ENCODE peak calls at places on chromosomes 16 and 17, in nine cellular contexts. One of them, this sample, is unnamed.

GRCh38 chr16:241866-242265 is 7.2 kb downstream of the FAM234A start:
- DNase-seq in endodermal cell: no peak
- DNase-seq in GM12878: no peak
- DNase-seq in cardiac muscle cell: no peak
- DNase-seq in upper lobe of right lung: no peak
- DNase-seq in right lobe of liver: no peak
- DNase-seq in left ventricle myocardium inferior: no peak
- DNase-seq in ovary: no peak
- DNase-seq in heart left ventricle: no peak
- DNase-seq in this sample: no peak

GRCh38 chr16:19400709-19401108 is 17.0 kb upstream of the TMC5 start:
- DNase-seq in upper lobe of right lung: no peak
- DNase-seq in heart left ventricle: no peak
- DNase-seq in right lobe of liver: no peak
- DNase-seq in cardiac muscle cell: no peak
- DNase-seq in ovary: no peak
- DNase-seq in left ventricle myocardium inferior: no peak
- DNase-seq in endodermal cell: peak; percentile 64
- DNase-seq in GM12878: no peak
- DNase-seq in this sample: no peak

GRCh38 chr17:969767-970387 is 9.7 kb downstream of the NXN start:
- DNase-seq in left ventricle myocardium inferior: no peak
- DNase-seq in ovary: no peak
- DNase-seq in heart left ventricle: no peak
- DNase-seq in upper lobe of right lung: no peak
- DNase-seq in GM12878: no peak
- DNase-seq in endodermal cell: peak; percentile 55
- DNase-seq in right lobe of liver: no peak
- DNase-seq in cardiac muscle cell: no peak
- DNase-seq in this sample: no peak

GRCh38 chr16:87747626-87748025 is 18.2 kb downstream of the KLHDC4 start:
- DNase-seq in cardiac muscle cell: no peak
- DNase-seq in endodermal cell: peak; percentile 70
- DNase-seq in left ventricle myocardium inferior: no peak
- DNase-seq in ovary: no peak
- DNase-seq in GM12878: no peak
- DNase-seq in heart left ventricle: no peak
- DNase-seq in right lobe of liver: no peak
- DNase-seq in upper lobe of right lung: no peak
- DNase-seq in this sample: no peak

GRCh38 chr16:52404546-52404945 is 142.4 kb downstream of the TOX3 start:
- DNase-seq in right lobe of liver: no peak
- DNase-seq in GM12878: no peak
- DNase-seq in endodermal cell: no peak
- DNase-seq in left ventricle myocardium inferior: no peak
- DNase-seq in upper lobe of right lung: no peak
- DNase-seq in ovary: no peak
- DNase-seq in cardiac muscle cell: peak; percentile 42
- DNase-seq in heart left ventricle: no peak
- DNase-seq in this sample: no peak

GRCh38 chr16:17396762-17397498 is 73.8 kb downstream of the XYLT1 start:
- DNase-seq in left ventricle myocardium inferior: no peak
- DNase-seq in heart left ventricle: no peak
- DNase-seq in ovary: peak; percentile 50
- DNase-seq in right lobe of liver: no peak
- DNase-seq in upper lobe of right lung: no peak
- DNase-seq in endodermal cell: no peak
- DNase-seq in GM12878: no peak
- DNase-seq in cardiac muscle cell: peak; percentile 89
- DNase-seq in this sample: peak; percentile 71

GRCh38 chr16:70475054-70475871 is 20.9 kb downstream of the FCSK start:
- DNase-seq in cardiac muscle cell: no peak
- DNase-seq in ovary: no peak
- DNase-seq in heart left ventricle: no peak
- DNase-seq in right lobe of liver: no peak
- DNase-seq in endodermal cell: peak; percentile 53
- DNase-seq in GM12878: no peak
- DNase-seq in left ventricle myocardium inferior: no peak
- DNase-seq in upper lobe of right lung: no peak
- DNase-seq in this sample: no peak

GRCh38 chr17:44241104-44241503 is 21.6 kb upstream of the UBTF start:
- DNase-seq in endodermal cell: no peak
- DNase-seq in heart left ventricle: no peak
- DNase-seq in GM12878: no peak
- DNase-seq in upper lobe of right lung: no peak
- DNase-seq in right lobe of liver: no peak
- DNase-seq in cardiac muscle cell: no peak
- DNase-seq in left ventricle myocardium inferior: no peak
- DNase-seq in ovary: no peak
- DNase-seq in this sample: no peak

GRCh38 chr16:51355871-51356270 is 204.8 kb upstream of the SALL1 start:
- DNase-seq in GM12878: no peak
- DNase-seq in left ventricle myocardium inferior: no peak
- DNase-seq in right lobe of liver: no peak
- DNase-seq in upper lobe of right lung: no peak
- DNase-seq in cardiac muscle cell: no peak
- DNase-seq in endodermal cell: no peak
- DNase-seq in heart left ventricle: no peak
- DNase-seq in ovary: no peak
- DNase-seq in this sample: no peak

GRCh38 chr16:84647830-84648594 is at the start of gene KLHL36:
- DNase-seq in cardiac muscle cell: peak; percentile 45
- DNase-seq in ovary: peak; percentile 75
- DNase-seq in left ventricle myocardium inferior: peak; percentile 69
- DNase-seq in heart left ventricle: peak; percentile 76
- DNase-seq in right lobe of liver: peak; percentile 74
- DNase-seq in GM12878: no peak
- DNase-seq in upper lobe of right lung: peak; percentile 87
- DNase-seq in endodermal cell: peak; percentile 79
- DNase-seq in this sample: peak; percentile 66

GRCh38 chr16:1612320-1613111 is at the start of gene CRAMP1:
- DNase-seq in upper lobe of right lung: no peak
- DNase-seq in ovary: no peak
- DNase-seq in endodermal cell: peak; percentile 65
- DNase-seq in heart left ventricle: no peak
- DNase-seq in right lobe of liver: peak; percentile 32
- DNase-seq in GM12878: no peak
- DNase-seq in left ventricle myocardium inferior: no peak
- DNase-seq in cardiac muscle cell: peak; percentile 8
- DNase-seq in this sample: no peak

GRCh38 chr17:58741121-58741625 is 14.5 kb upstream of the PPM1E start:
- DNase-seq in GM12878: no peak
- DNase-seq in right lobe of liver: no peak
- DNase-seq in endodermal cell: no peak
- DNase-seq in left ventricle myocardium inferior: no peak
- DNase-seq in ovary: no peak
- DNase-seq in upper lobe of right lung: no peak
- DNase-seq in cardiac muscle cell: peak; percentile 37
- DNase-seq in heart left ventricle: no peak
- DNase-seq in this sample: no peak

GRCh38 chr17:69516225-69516624 is 101.7 kb downstream of the MAP2K6 start:
- DNase-seq in GM12878: no peak
- DNase-seq in cardiac muscle cell: no peak
- DNase-seq in left ventricle myocardium inferior: no peak
- DNase-seq in right lobe of liver: no peak
- DNase-seq in ovary: no peak
- DNase-seq in upper lobe of right lung: no peak
- DNase-seq in endodermal cell: no peak
- DNase-seq in heart left ventricle: no peak
- DNase-seq in this sample: no peak

GRCh38 chr17:77281904-77282367 is 141.2 kb downstream of the SEC14L1 start:
- DNase-seq in GM12878: no peak
- DNase-seq in cardiac muscle cell: peak; percentile 40
- DNase-seq in ovary: no peak
- DNase-seq in left ventricle myocardium inferior: no peak
- DNase-seq in heart left ventricle: no peak
- DNase-seq in upper lobe of right lung: peak; percentile 81
- DNase-seq in endodermal cell: peak; percentile 83
- DNase-seq in right lobe of liver: peak; percentile 47
- DNase-seq in this sample: peak; percentile 65

GRCh38 chr17:2398655-2399571 is 1.9 kb downstream of the MNT start:
- DNase-seq in upper lobe of right lung: peak; percentile 88
- DNase-seq in right lobe of liver: peak; percentile 67
- DNase-seq in ovary: peak; percentile 77
- DNase-seq in cardiac muscle cell: peak; percentile 81
- DNase-seq in left ventricle myocardium inferior: peak; percentile 56
- DNase-seq in GM12878: no peak
- DNase-seq in heart left ventricle: peak; percentile 66
- DNase-seq in endodermal cell: peak; percentile 94
- DNase-seq in this sample: peak; percentile 47

GRCh38 chr17:36837616-36838272 is 99.5 kb upstream of the LHX1 start:
- DNase-seq in upper lobe of right lung: no peak
- DNase-seq in right lobe of liver: no peak
- DNase-seq in cardiac muscle cell: no peak
- DNase-seq in heart left ventricle: no peak
- DNase-seq in left ventricle myocardium inferior: no peak
- DNase-seq in endodermal cell: peak; percentile 87
- DNase-seq in ovary: no peak
- DNase-seq in GM12878: no peak
- DNase-seq in this sample: no peak

DNA sequence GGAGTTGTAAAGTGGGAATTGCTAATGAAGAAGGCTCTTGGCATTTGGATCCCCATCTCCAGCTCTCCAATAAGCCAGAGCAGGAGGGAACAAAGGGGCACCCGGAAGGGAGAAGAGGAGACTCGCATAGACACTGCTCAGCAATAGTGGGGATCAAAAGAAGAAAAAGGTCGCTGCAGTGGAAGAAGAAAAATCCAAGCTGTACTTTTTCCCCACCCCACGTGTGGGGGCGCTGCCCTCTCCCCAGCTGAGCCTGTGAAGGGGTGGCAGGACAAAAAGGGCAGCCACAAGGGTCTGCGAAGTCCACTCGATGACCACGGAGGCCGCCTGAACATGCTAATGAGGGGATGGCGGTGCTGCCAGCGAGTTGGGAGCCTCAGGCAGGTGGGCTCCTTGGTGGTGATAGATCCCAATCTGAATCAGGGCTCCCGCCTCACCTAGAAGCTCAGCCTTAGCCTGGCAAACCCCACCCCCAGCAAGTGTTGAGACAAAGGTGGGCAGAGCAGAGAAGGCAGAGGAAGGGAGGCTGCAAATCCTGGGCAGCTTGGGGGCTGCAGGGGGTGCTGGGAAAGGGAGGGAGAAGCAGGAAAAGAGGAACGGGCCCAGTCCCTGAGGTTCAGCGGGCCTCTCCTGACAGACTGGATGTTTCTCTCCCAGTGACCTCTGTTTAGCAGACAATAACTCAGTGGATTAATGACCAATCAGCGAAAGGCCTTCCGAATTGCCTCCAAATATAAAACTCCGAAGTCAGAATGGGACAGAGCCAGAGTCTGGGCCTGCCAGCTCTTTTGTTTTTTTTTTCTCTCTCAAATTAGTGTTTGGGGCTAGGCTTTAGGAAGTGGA is 14.9 kb upstream of the HOXB2 start:
- DNase-seq in right lobe of liver: no peak
- DNase-seq in endodermal cell: peak; percentile 70
- DNase-seq in upper lobe of right lung: peak; percentile 38
- DNase-seq in ovary: no peak
- DNase-seq in cardiac muscle cell: no peak
- DNase-seq in heart left ventricle: no peak
- DNase-seq in GM12878: no peak
- DNase-seq in left ventricle myocardium inferior: no peak
- DNase-seq in this sample: no peak
- H3K27me3 ChIP-seq in right lobe of liver: peaks cover 9% of the 10 kb centered on the region
- H3K27me3 ChIP-seq in endodermal cell: peaks cover 99% of the 10 kb centered on the region
- H3K27me3 ChIP-seq in upper lobe of right lung: peaks cover 26% of the 10 kb centered on the region
- H3K27me3 ChIP-seq in ovary: no peaks in the 10 kb centered on the region
- H3K27me3 ChIP-seq in cardiac muscle cell: peaks cover 88% of the 10 kb centered on the region
- H3K27me3 ChIP-seq in heart left ventricle: peaks cover 81% of the 10 kb centered on the region
- H3K27me3 ChIP-seq in GM12878: no peaks in the 10 kb centered on the region
- H3K27me3 ChIP-seq in left ventricle myocardium inferior: peaks cover 99% of the 10 kb centered on the region
- H3K27me3 ChIP-seq in this sample: peaks cover 34% of the 10 kb centered on the region

GRCh38 chr17:45971698-45972141 is 27.3 kb upstream of the STH start:
- DNase-seq in endodermal cell: peak; percentile 83
- DNase-seq in ovary: no peak
- DNase-seq in GM12878: no peak
- DNase-seq in right lobe of liver: no peak
- DNase-seq in left ventricle myocardium inferior: no peak
- DNase-seq in cardiac muscle cell: no peak
- DNase-seq in heart left ventricle: no peak
- DNase-seq in upper lobe of right lung: no peak
- DNase-seq in this sample: no peak
- TF ChIP-seq CTCF in endodermal cell: peak; percentile 79
- TF ChIP-seq CTCF in ovary: no peak
- TF ChIP-seq CTCF in GM12878: no peak
- TF ChIP-seq CTCF in right lobe of liver: no peak
- TF ChIP-seq CTCF in left ventricle myocardium inferior: no peak
- TF ChIP-seq CTCF in cardiac muscle cell: no peak
- TF ChIP-seq CTCF in heart left ventricle: no peak
- TF ChIP-seq CTCF in upper lobe of right lung: no peak
- TF ChIP-seq CTCF in this sample: no peak

GRCh38 chr16:85975421-85976100 is 76.6 kb downstream of the IRF8 start:
- DNase-seq in cardiac muscle cell: no peak
- DNase-seq in heart left ventricle: no peak
- DNase-seq in endodermal cell: no peak
- DNase-seq in ovary: no peak
- DNase-seq in right lobe of liver: no peak
- DNase-seq in GM12878: no peak
- DNase-seq in left ventricle myocardium inferior: no peak
- DNase-seq in upper lobe of right lung: no peak
- DNase-seq in this sample: peak; percentile 43
- H3K27me3 ChIP-seq in cardiac muscle cell: no peaks in the 10 kb centered on the region
- H3K27me3 ChIP-seq in heart left ventricle: peaks cover 5% of the 10 kb centered on the region
- H3K27me3 ChIP-seq in endodermal cell: no peaks in the 10 kb centered on the region
- H3K27me3 ChIP-seq in ovary: no peaks in the 10 kb centered on the region
- H3K27me3 ChIP-seq in right lobe of liver: no peaks in the 10 kb centered on the region
- H3K27me3 ChIP-seq in GM12878: no peaks in the 10 kb centered on the region
- H3K27me3 ChIP-seq in left ventricle myocardium inferior: peaks cover 66% of the 10 kb centered on the region
- H3K27me3 ChIP-seq in upper lobe of right lung: no peaks in the 10 kb centered on the region
- H3K27me3 ChIP-seq in this sample: peaks cover 11% of the 10 kb centered on the region

GRCh38 chr17:4020096-4020495 is 55.9 kb upstream of the ATP2A3 start:
- DNase-seq in endodermal cell: no peak
- DNase-seq in GM12878: no peak
- DNase-seq in left ventricle myocardium inferior: no peak
- DNase-seq in ovary: no peak
- DNase-seq in upper lobe of right lung: no peak
- DNase-seq in heart left ventricle: no peak
- DNase-seq in cardiac muscle cell: no peak
- DNase-seq in right lobe of liver: no peak
- DNase-seq in this sample: no peak

GRCh38 chr17:4014148-4014927 is 50.1 kb upstream of the ATP2A3 start:
- DNase-seq in right lobe of liver: no peak
- DNase-seq in heart left ventricle: no peak
- DNase-seq in cardiac muscle cell: no peak
- DNase-seq in left ventricle myocardium inferior: no peak
- DNase-seq in GM12878: no peak
- DNase-seq in upper lobe of right lung: no peak
- DNase-seq in endodermal cell: no peak
- DNase-seq in ovary: no peak
- DNase-seq in this sample: no peak

GRCh38 chr17:4018446-4018845 is 54.2 kb upstream of the ATP2A3 start:
- DNase-seq in heart left ventricle: no peak
- DNase-seq in GM12878: no peak
- DNase-seq in right lobe of liver: no peak
- DNase-seq in left ventricle myocardium inferior: no peak
- DNase-seq in endodermal cell: no peak
- DNase-seq in ovary: no peak
- DNase-seq in cardiac muscle cell: no peak
- DNase-seq in upper lobe of right lung: no peak
- DNase-seq in this sample: no peak

GRCh38 chr17:4019400-4019799 is 55.2 kb upstream of the ATP2A3 start:
- DNase-seq in upper lobe of right lung: no peak
- DNase-seq in heart left ventricle: no peak
- DNase-seq in right lobe of liver: no peak
- DNase-seq in left ventricle myocardium inferior: no peak
- DNase-seq in cardiac muscle cell: no peak
- DNase-seq in GM12878: no peak
- DNase-seq in endodermal cell: no peak
- DNase-seq in ovary: no peak
- DNase-seq in this sample: no peak

GRCh38 chr17:4017377-4017776 is 53.1 kb upstream of the ATP2A3 start:
- DNase-seq in ovary: no peak
- DNase-seq in endodermal cell: no peak
- DNase-seq in left ventricle myocardium inferior: no peak
- DNase-seq in GM12878: no peak
- DNase-seq in right lobe of liver: no peak
- DNase-seq in cardiac muscle cell: no peak
- DNase-seq in heart left ventricle: no peak
- DNase-seq in upper lobe of right lung: no peak
- DNase-seq in this sample: no peak
- TF ChIP-seq CTCF in ovary: no peak
- TF ChIP-seq CTCF in endodermal cell: peak; percentile 51
- TF ChIP-seq CTCF in left ventricle myocardium inferior: peak; percentile 16
- TF ChIP-seq CTCF in GM12878: peak; percentile 47
- TF ChIP-seq CTCF in right lobe of liver: no peak
- TF ChIP-seq CTCF in cardiac muscle cell: no peak
- TF ChIP-seq CTCF in heart left ventricle: no peak
- TF ChIP-seq CTCF in upper lobe of right lung: peak; percentile 15
- TF ChIP-seq CTCF in this sample: no peak

This sample was measured in stomach.